ENCODE peak calls at places on chromosome 13, in six cellular contexts. One of them, this sample, is unnamed.

GRCh38 chr13:114099918-114100445 is 32.4 kb downstream of the RASA3 start:
- DNase-seq in dorsolateral prefrontal cortex: no peak
- DNase-seq in uterus: peak
- DNase-seq in tibial artery: no peak
- DNase-seq in effector memory CD4-positive, alpha-beta T cell: peak
- DNase-seq in iPS DF 6.9: no peak
- DNase-seq in this sample: no peak

GRCh38 chr13:46668302-46668720 is 115.3 kb downstream of the LRCH1 start:
- DNase-seq in dorsolateral prefrontal cortex: peak
- DNase-seq in uterus: peak
- DNase-seq in tibial artery: peak
- DNase-seq in effector memory CD4-positive, alpha-beta T cell: no peak
- DNase-seq in iPS DF 6.9: no peak
- DNase-seq in this sample: no peak

GRCh38 chr13:34340534-34340933 is 522.6 kb downstream of the RFC3 start:
- DNase-seq in dorsolateral prefrontal cortex: no peak
- DNase-seq in uterus: no peak
- DNase-seq in tibial artery: peak
- DNase-seq in effector memory CD4-positive, alpha-beta T cell: no peak
- DNase-seq in iPS DF 6.9: no peak
- DNase-seq in this sample: no peak

GRCh38 chr13:55602784-55603183 is 1537.9 kb upstream of the PRR20A start:
- DNase-seq in dorsolateral prefrontal cortex: no peak
- DNase-seq in uterus: no peak
- DNase-seq in tibial artery: no peak
- DNase-seq in effector memory CD4-positive, alpha-beta T cell: no peak
- DNase-seq in iPS DF 6.9: no peak
- DNase-seq in this sample: no peak

GRCh38 chr13:79070343-79070974 is 335.6 kb downstream of the RBM26 start:
- DNase-seq in dorsolateral prefrontal cortex: no peak
- DNase-seq in uterus: no peak
- DNase-seq in tibial artery: no peak
- DNase-seq in effector memory CD4-positive, alpha-beta T cell: no peak
- DNase-seq in iPS DF 6.9: no peak
- DNase-seq in this sample: no peak

GRCh38 chr13:113924184-113924583 is 49.7 kb downstream of the C13orf46 start:
- DNase-seq in dorsolateral prefrontal cortex: no peak
- DNase-seq in uterus: no peak
- DNase-seq in tibial artery: no peak
- DNase-seq in effector memory CD4-positive, alpha-beta T cell: no peak
- DNase-seq in iPS DF 6.9: no peak
- DNase-seq in this sample: no peak

GRCh38 chr13:27036236-27036981 is 135.2 kb downstream of the USP12 start:
- DNase-seq in dorsolateral prefrontal cortex: no peak
- DNase-seq in uterus: no peak
- DNase-seq in tibial artery: no peak
- DNase-seq in effector memory CD4-positive, alpha-beta T cell: no peak
- DNase-seq in iPS DF 6.9: no peak
- DNase-seq in this sample: no peak

GRCh38 chr13:28448959-28449358 is 46.0 kb downstream of the FLT1 start:
- DNase-seq in dorsolateral prefrontal cortex: no peak
- DNase-seq in uterus: no peak
- DNase-seq in tibial artery: no peak
- DNase-seq in effector memory CD4-positive, alpha-beta T cell: no peak
- DNase-seq in iPS DF 6.9: no peak
- DNase-seq in this sample: no peak

GRCh38 chr13:114130708-114131580 is 1.5 kb downstream of the RASA3 start:
- DNase-seq in dorsolateral prefrontal cortex: peak
- DNase-seq in uterus: peak
- DNase-seq in tibial artery: peak
- DNase-seq in effector memory CD4-positive, alpha-beta T cell: peak
- DNase-seq in iPS DF 6.9: no peak
- DNase-seq in this sample: peak

GRCh38 chr13:95588134-95588533 is 35.6 kb downstream of the CLDN10 start:
- DNase-seq in dorsolateral prefrontal cortex: no peak
- DNase-seq in uterus: no peak
- DNase-seq in tibial artery: no peak
- DNase-seq in effector memory CD4-positive, alpha-beta T cell: no peak
- DNase-seq in iPS DF 6.9: no peak
- DNase-seq in this sample: no peak

GRCh38 chr13:48000559-48001126 is 430 bp downstream of the SUCLA2 start:
- DNase-seq in dorsolateral prefrontal cortex: peak
- DNase-seq in uterus: no peak
- DNase-seq in tibial artery: peak
- DNase-seq in effector memory CD4-positive, alpha-beta T cell: no peak
- DNase-seq in iPS DF 6.9: no peak
- DNase-seq in this sample: no peak

GRCh38 chr13:46016216-46016615 is 36.3 kb downstream of the ZC3H13 start:
- DNase-seq in dorsolateral prefrontal cortex: no peak
- DNase-seq in uterus: no peak
- DNase-seq in tibial artery: no peak
- DNase-seq in effector memory CD4-positive, alpha-beta T cell: no peak
- DNase-seq in iPS DF 6.9: no peak
- DNase-seq in this sample: no peak

GRCh38 chr13:113932060-113932459 is 41.8 kb downstream of the C13orf46 start:
- DNase-seq in dorsolateral prefrontal cortex: no peak
- DNase-seq in uterus: peak
- DNase-seq in tibial artery: peak
- DNase-seq in effector memory CD4-positive, alpha-beta T cell: no peak
- DNase-seq in iPS DF 6.9: no peak
- DNase-seq in this sample: no peak

GRCh38 chr13:78675112-78675511 is 16.2 kb upstream of the OBI1 start:
- DNase-seq in dorsolateral prefrontal cortex: no peak
- DNase-seq in uterus: no peak
- DNase-seq in tibial artery: no peak
- DNase-seq in effector memory CD4-positive, alpha-beta T cell: no peak
- DNase-seq in iPS DF 6.9: no peak
- DNase-seq in this sample: no peak

GRCh38 chr13:76331948-76332712 is 554.1 kb downstream of the KCTD12 start:
- DNase-seq in dorsolateral prefrontal cortex: no peak
- DNase-seq in uterus: no peak
- DNase-seq in tibial artery: no peak
- DNase-seq in effector memory CD4-positive, alpha-beta T cell: no peak
- DNase-seq in iPS DF 6.9: no peak
- DNase-seq in this sample: no peak

GRCh38 chr13:49421391-49421790 is 22.5 kb downstream of the CAB39L start:
- DNase-seq in dorsolateral prefrontal cortex: no peak
- DNase-seq in uterus: no peak
- DNase-seq in tibial artery: no peak
- DNase-seq in effector memory CD4-positive, alpha-beta T cell: peak
- DNase-seq in iPS DF 6.9: no peak
- DNase-seq in this sample: no peak

GRCh38 chr13:82654851-82655517 is 1227.3 kb downstream of the SLITRK1 start:
- DNase-seq in dorsolateral prefrontal cortex: no peak
- DNase-seq in uterus: no peak
- DNase-seq in tibial artery: peak
- DNase-seq in effector memory CD4-positive, alpha-beta T cell: no peak
- DNase-seq in iPS DF 6.9: no peak
- DNase-seq in this sample: no peak

GRCh38 chr13:59437902-59438301 is 725.8 kb downstream of the DIAPH3 start:
- DNase-seq in dorsolateral prefrontal cortex: no peak
- DNase-seq in uterus: no peak
- DNase-seq in tibial artery: no peak
- DNase-seq in effector memory CD4-positive, alpha-beta T cell: no peak
- DNase-seq in iPS DF 6.9: no peak
- DNase-seq in this sample: no peak

GRCh38 chr13:78601124-78601885 is 2.0 kb downstream of the POU4F1 start:
- DNase-seq in dorsolateral prefrontal cortex: no peak
- DNase-seq in uterus: no peak
- DNase-seq in tibial artery: no peak
- DNase-seq in effector memory CD4-positive, alpha-beta T cell: no peak
- DNase-seq in iPS DF 6.9: no peak
- DNase-seq in this sample: no peak

GRCh38 chr13:27120811-27121210 is 50.8 kb downstream of the USP12 start:
- DNase-seq in dorsolateral prefrontal cortex: no peak
- DNase-seq in uterus: no peak
- DNase-seq in tibial artery: no peak
- DNase-seq in effector memory CD4-positive, alpha-beta T cell: no peak
- DNase-seq in iPS DF 6.9: no peak
- DNase-seq in this sample: no peak

GRCh38 chr13:73335226-73335625 is 276.4 kb downstream of the KLF5 start:
- DNase-seq in dorsolateral prefrontal cortex: no peak
- DNase-seq in uterus: no peak
- DNase-seq in tibial artery: no peak
- DNase-seq in effector memory CD4-positive, alpha-beta T cell: no peak
- DNase-seq in iPS DF 6.9: no peak
- DNase-seq in this sample: no peak

GRCh38 chr13:81379183-81379582 is 1038.3 kb upstream of the SPRY2 start:
- DNase-seq in dorsolateral prefrontal cortex: no peak
- DNase-seq in uterus: no peak
- DNase-seq in tibial artery: no peak
- DNase-seq in effector memory CD4-positive, alpha-beta T cell: no peak
- DNase-seq in iPS DF 6.9: no peak
- DNase-seq in this sample: no peak

GRCh38 chr13:26973281-26973680 is 198.3 kb downstream of the USP12 start:
- DNase-seq in dorsolateral prefrontal cortex: no peak
- DNase-seq in uterus: no peak
- DNase-seq in tibial artery: no peak
- DNase-seq in effector memory CD4-positive, alpha-beta T cell: no peak
- DNase-seq in iPS DF 6.9: no peak
- DNase-seq in this sample: no peak

GRCh38 chr13:102443234-102443633 is 41.4 kb upstream of the FGF14 start:
- DNase-seq in dorsolateral prefrontal cortex: no peak
- DNase-seq in uterus: no peak
- DNase-seq in tibial artery: no peak
- DNase-seq in effector memory CD4-positive, alpha-beta T cell: no peak
- DNase-seq in iPS DF 6.9: no peak
- DNase-seq in this sample: no peak

GRCh38 chr13:20960663-20961309 is 58.2 kb upstream of the XPO4 start:
- DNase-seq in dorsolateral prefrontal cortex: no peak
- DNase-seq in uterus: no peak
- DNase-seq in tibial artery: no peak
- DNase-seq in effector memory CD4-positive, alpha-beta T cell: no peak
- DNase-seq in iPS DF 6.9: no peak
- DNase-seq in this sample: no peak

GRCh38 chr13:112722433-112723250 is 32.8 kb downstream of the ATP11A start:
- DNase-seq in dorsolateral prefrontal cortex: no peak
- DNase-seq in uterus: peak
- DNase-seq in tibial artery: no peak
- DNase-seq in effector memory CD4-positive, alpha-beta T cell: no peak
- DNase-seq in iPS DF 6.9: no peak
- DNase-seq in this sample: no peak

DNA sequence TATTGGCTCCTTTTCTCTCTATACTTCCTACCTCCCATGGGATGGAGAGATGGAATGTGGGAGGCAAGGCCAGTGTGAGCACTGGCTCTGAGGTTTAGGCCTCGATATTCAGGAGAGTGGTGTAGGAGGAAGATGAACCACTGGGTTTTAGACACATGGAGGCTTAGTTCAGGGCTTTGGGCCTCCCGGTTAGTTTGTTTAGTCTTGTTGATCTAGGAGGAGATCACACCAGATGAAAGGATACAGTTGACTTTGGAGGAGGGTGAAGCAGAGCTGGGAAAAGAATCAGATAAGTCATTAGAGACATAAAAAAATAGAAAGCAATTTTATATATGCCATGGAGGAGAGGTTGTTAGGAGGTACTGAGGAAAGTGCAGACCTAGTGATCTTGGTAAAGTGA is 30.9 kb downstream of the RNASEH2B start:
- DNase-seq in dorsolateral prefrontal cortex: no peak
- DNase-seq in uterus: no peak
- DNase-seq in tibial artery: no peak
- DNase-seq in effector memory CD4-positive, alpha-beta T cell: no peak
- DNase-seq in iPS DF 6.9: no peak
- DNase-seq in this sample: no peak
- H3K27ac ChIP-seq in dorsolateral prefrontal cortex: no peak
- H3K27ac ChIP-seq in uterus: no peak
- H3K27ac ChIP-seq in tibial artery: no peak
- H3K27ac ChIP-seq in effector memory CD4-positive, alpha-beta T cell: no peak
- H3K27ac ChIP-seq in iPS DF 6.9: no peak
- H3K27ac ChIP-seq in this sample: no peak

DNA sequence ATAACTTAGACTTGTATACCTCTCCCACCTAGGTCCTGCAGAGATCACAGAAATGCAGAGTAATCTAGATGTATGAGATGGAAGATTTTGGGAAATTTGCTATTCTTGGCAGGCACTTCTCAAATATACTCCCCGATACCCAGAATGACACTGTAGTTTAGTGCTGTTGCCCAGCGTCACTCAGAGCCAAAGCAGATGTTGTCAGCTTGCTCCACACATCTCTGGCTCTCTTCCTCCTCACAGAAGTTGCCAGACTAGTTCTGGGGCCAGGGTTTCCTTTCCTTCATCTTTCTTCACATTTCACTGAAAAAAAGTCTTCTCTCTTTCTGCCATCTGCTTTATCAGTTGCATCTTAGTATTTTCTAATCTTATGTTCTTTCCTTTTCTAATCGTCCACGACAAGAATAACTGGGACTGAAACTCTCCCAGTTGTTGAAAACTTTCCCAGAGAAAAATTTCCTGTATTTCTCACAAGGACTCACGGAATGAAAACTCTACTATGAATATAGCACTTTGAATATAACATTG is 251.4 kb downstream of the RGCC start:
- DNase-seq in dorsolateral prefrontal cortex: no peak
- DNase-seq in uterus: no peak
- DNase-seq in tibial artery: peak
- DNase-seq in effector memory CD4-positive, alpha-beta T cell: no peak
- DNase-seq in iPS DF 6.9: no peak
- DNase-seq in this sample: no peak
- H3K27ac ChIP-seq in dorsolateral prefrontal cortex: no peak
- H3K27ac ChIP-seq in uterus: peak
- H3K27ac ChIP-seq in tibial artery: peak
- H3K27ac ChIP-seq in effector memory CD4-positive, alpha-beta T cell: no peak
- H3K27ac ChIP-seq in iPS DF 6.9: no peak
- H3K27ac ChIP-seq in this sample: no peak

GRCh38 chr13:40960721-40961120 is 58.4 kb downstream of the ELF1 start:
- DNase-seq in dorsolateral prefrontal cortex: no peak
- DNase-seq in uterus: no peak
- DNase-seq in tibial artery: no peak
- DNase-seq in effector memory CD4-positive, alpha-beta T cell: no peak
- DNase-seq in iPS DF 6.9: no peak
- DNase-seq in this sample: no peak
- H3K27ac ChIP-seq in dorsolateral prefrontal cortex: no peak
- H3K27ac ChIP-seq in uterus: no peak
- H3K27ac ChIP-seq in tibial artery: no peak
- H3K27ac ChIP-seq in effector memory CD4-positive, alpha-beta T cell: no peak
- H3K27ac ChIP-seq in iPS DF 6.9: no peak
- H3K27ac ChIP-seq in this sample: no peak

GRCh38 chr13:39655041-39655568 is 357 bp upstream of the COG6 start:
- DNase-seq in dorsolateral prefrontal cortex: no peak
- DNase-seq in uterus: no peak
- DNase-seq in tibial artery: no peak
- DNase-seq in effector memory CD4-positive, alpha-beta T cell: no peak
- DNase-seq in iPS DF 6.9: no peak
- DNase-seq in this sample: no peak
- H3K27ac ChIP-seq in dorsolateral prefrontal cortex: peak
- H3K27ac ChIP-seq in uterus: peak
- H3K27ac ChIP-seq in tibial artery: peak
- H3K27ac ChIP-seq in effector memory CD4-positive, alpha-beta T cell: peak
- H3K27ac ChIP-seq in iPS DF 6.9: no peak
- H3K27ac ChIP-seq in this sample: peak

This sample was measured in substantia nigra.